ENCODE peak calls at places on chromosome 10, in seven cellular contexts. A is CD8-positive, alpha-beta memory T cell; Z is cardiac muscle cell; C is PC-9; F is astrocyte; K is spleen; L is HepG2. J is an unnamed sample. For H3K36me3, the result is how much of the 10 kb centered on the place peaks cover.

GRCh38 chr10:69472544-69472943 is 21.3 kb downstream of the TSPAN15 start:
- DNase-seq in A (no peak), Z (peak), C (no peak), F (no peak), K (no peak), L (no peak), J (no peak)

GRCh38 chr10:5089869-5090268 is 4.3 kb upstream of the AKR1C3 start:
- DNase-seq in A (no peak), Z (peak), C (no peak), F (no peak), K (no peak), L (peak), J (no peak)

GRCh38 chr10:126324826-126325225 is 63.5 kb downstream of the ADAM12 start:
- DNase-seq in A (no peak), Z (no peak), C (no peak), F (no peak), K (no peak), L (no peak), J (no peak)

GRCh38 chr10:131448171-131448570 is 136.7 kb upstream of the TCERG1L start:
- DNase-seq in A (no peak), Z (no peak), C (no peak), F (no peak), K (no peak), L (no peak), J (no peak)

GRCh38 chr10:70354100-70354499 is 28.3 kb downstream of the LRRC20 start:
- DNase-seq in A (no peak), Z (no peak), C (no peak), F (no peak), K (peak), L (no peak), J (no peak)

GRCh38 chr10:129955591-129956284 is 8.3 kb downstream of the EBF3 start:
- DNase-seq in A (no peak), Z (peak), C (no peak), F (no peak), K (no peak), L (peak), J (no peak)

GRCh38 chr10:6416892-6417512 is 163.1 kb downstream of the PRKCQ start:
- DNase-seq in A (no peak), Z (peak), C (no peak), F (peak), K (no peak), L (peak), J (no peak)

GRCh38 chr10:35345383-35345742 is 9.1 kb downstream of the CCNY start:
- DNase-seq in A (no peak), Z (no peak), C (no peak), F (no peak), K (no peak), L (peak), J (no peak)

GRCh38 chr10:19659920-19660655 is 156.1 kb upstream of the PLXDC2 start:
- DNase-seq in A (no peak), Z (no peak), C (no peak), F (peak), K (no peak), L (no peak), J (no peak)

GRCh38 chr10:80581469-80581835 is 43.8 kb downstream of the SH2D4B start:
- DNase-seq in A (no peak), Z (no peak), C (no peak), F (no peak), K (no peak), L (no peak), J (no peak)

GRCh38 chr10:48634984-48635557 is 30.2 kb upstream of the ARHGAP22 start:
- DNase-seq in A (no peak), Z (no peak), C (no peak), F (no peak), K (no peak), L (no peak), J (no peak)

GRCh38 chr10:47207280-47207613 is 92.8 kb upstream of the GDF10 start:
- DNase-seq in A (no peak), Z (peak), C (no peak), F (no peak), K (no peak), L (peak), J (no peak)

GRCh38 chr10:43867667-43868361 is 219.1 kb upstream of the ZNF32 start:
- DNase-seq in A (no peak), Z (peak), C (peak), F (peak), K (no peak), L (peak), J (no peak)

GRCh38 chr10:88974446-88975376 is 15.9 kb upstream of the FAS start:
- DNase-seq in A (no peak), Z (peak), C (no peak), F (no peak), K (no peak), L (no peak), J (no peak)

GRCh38 chr10:642186-642890 is 47.1 kb downstream of the DIP2C start:
- DNase-seq in A (no peak), Z (no peak), C (peak), F (no peak), K (peak), L (no peak), J (no peak)

GRCh38 chr10:130018253-130018652 is 54.2 kb upstream of the EBF3 start:
- DNase-seq in A (no peak), Z (peak), C (no peak), F (peak), K (no peak), L (no peak), J (no peak)

GRCh38 chr10:105071980-105072379 is 430.9 kb downstream of the SORCS3 start:
- DNase-seq in A (no peak), Z (no peak), C (no peak), F (no peak), K (no peak), L (no peak), J (no peak)

GRCh38 chr10:132615346-132616169 is 78.0 kb downstream of the INPP5A start:
- DNase-seq in A (no peak), Z (no peak), C (no peak), F (no peak), K (peak), L (no peak), J (no peak)

GRCh38 chr10:29607576-29607975 is 27.2 kb downstream of the SVIL start:
- DNase-seq in A (no peak), Z (no peak), C (no peak), F (no peak), K (no peak), L (no peak), J (no peak)

GRCh38 chr10:44786451-44786850 is 124.7 kb upstream of the TMEM72 start:
- DNase-seq in A (no peak), Z (peak), C (no peak), F (peak), K (no peak), L (no peak), J (no peak)

GRCh38 chr10:47457826-47458225 is 26.1 kb downstream of the ANXA8 start:
- DNase-seq in A (no peak), Z (no peak), C (no peak), F (no peak), K (no peak), L (no peak), J (no peak)

GRCh38 chr10:62084434-62084833 is 182.9 kb downstream of the ARID5B start:
- DNase-seq in A (no peak), Z (peak), C (no peak), F (peak), K (no peak), L (no peak), J (no peak)

GRCh38 chr10:54906940-54907339 is 105.9 kb upstream of the PCDH15 start:
- DNase-seq in A (no peak), Z (no peak), C (no peak), F (no peak), K (no peak), L (no peak), J (no peak)

GRCh38 chr10:22230331-22230833 is 12.6 kb upstream of the EBLN1 start:
- DNase-seq in A (no peak), Z (peak), C (no peak), F (peak), K (no peak), L (no peak), J (no peak)

GRCh38 chr10:79353000-79353406 is 5.7 kb downstream of the PPIF start:
- DNase-seq in A (no peak), Z (no peak), C (no peak), F (no peak), K (no peak), L (no peak), J (no peak)
- H3K36me3 ChIP-seq in A (half or more), Z (under half), C (half or more), F (under half), K (half or more), L (half or more), J (half or more)

GRCh38 chr10:110214380-110214826 is 7.0 kb downstream of the MXI1 start:
- DNase-seq in A (no peak), Z (no peak), C (no peak), F (no peak), K (no peak), L (no peak), J (no peak)

GRCh38 chr10:110216942-110217341 is 9.5 kb downstream of the MXI1 start:
- DNase-seq in A (no peak), Z (peak), C (no peak), F (no peak), K (no peak), L (no peak), J (no peak)

GRCh38 chr10:110216240-110216639 is 8.8 kb downstream of the MXI1 start:
- DNase-seq in A (no peak), Z (no peak), C (no peak), F (no peak), K (no peak), L (no peak), J (no peak)

GRCh38 chr10:110215286-110215685 is 7.9 kb downstream of the MXI1 start:
- DNase-seq in A (no peak), Z (no peak), C (no peak), F (no peak), K (no peak), L (no peak), J (no peak)

DNA sequence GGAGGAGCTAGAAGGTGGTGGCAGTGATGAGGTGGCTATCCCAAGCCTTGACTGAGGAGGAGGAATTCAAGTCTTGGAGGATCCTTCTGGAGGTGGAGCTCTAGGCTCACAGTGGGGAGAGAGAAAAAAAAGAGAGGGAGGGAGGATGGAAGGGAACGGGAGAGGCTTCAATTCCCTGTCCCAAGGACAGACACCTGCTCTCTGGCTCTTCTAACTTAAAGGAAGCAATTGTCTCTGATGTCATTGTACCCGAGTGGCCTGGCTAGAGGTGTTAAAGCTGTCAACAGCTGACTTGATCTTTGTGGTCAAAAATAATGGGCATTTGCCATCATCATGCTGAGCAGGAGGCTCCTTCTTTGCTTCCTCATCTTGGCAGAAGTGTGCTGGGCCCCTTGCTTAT is 8.3 kb downstream of the MXI1 start:
- DNase-seq in A (no peak), Z (no peak), C (no peak), F (no peak), K (no peak), L (no peak), J (no peak)
- H3K27ac ChIP-seq in A (peak), Z (no peak), C (no peak), F (no peak), K (peak), L (no peak), J (no peak)

GRCh38 chr10:74176380-74177139 is 25.5 kb downstream of the ADK start:
- DNase-seq in A (peak), Z (peak), C (peak), F (peak), K (peak), L (peak), J (peak)
- H3K36me3 ChIP-seq in A (under half), Z (under half), C (under half), F (under half), K (under half), L (under half), J (under half)

GRCh38 chr10:124601431-124602120 is 140.0 kb downstream of the LHPP start:
- DNase-seq in A (no peak), Z (no peak), C (no peak), F (no peak), K (peak), L (no peak), J (no peak)

GRCh38 chr10:124599588-124600050 is 138.0 kb downstream of the LHPP start:
- DNase-seq in A (no peak), Z (no peak), C (no peak), F (no peak), K (peak), L (no peak), J (no peak)

GRCh38 chr10:124598773-124599587 is 137.4 kb downstream of the LHPP start:
- DNase-seq in A (no peak), Z (no peak), C (no peak), F (no peak), K (peak), L (no peak), J (no peak)

GRCh38 chr10:124601016-124601415 is 139.4 kb downstream of the LHPP start:
- DNase-seq in A (no peak), Z (no peak), C (no peak), F (no peak), K (peak), L (no peak), J (no peak)

GRCh38 chr10:124600051-124600880 is 138.6 kb downstream of the LHPP start:
- DNase-seq in A (no peak), Z (no peak), C (no peak), F (no peak), K (peak), L (no peak), J (no peak)
- H3K27ac ChIP-seq in A (no peak), Z (no peak), C (no peak), F (no peak), K (peak), L (no peak), J (no peak)

J was measured in effector memory CD4-positive, alpha-beta T cell.